ENCODE peak calls at places on chromosomes 5 and 9, in five cellular contexts. D, K, R, T and P are unnamed samples.

GRCh38 chr9:137183980-137184595 is 4.3 kb downstream of the ANAPC2 start:
- DNase-seq in D (no peak), K (no peak), R (no peak), T (no peak), P (no peak)

GRCh38 chr9:135971892-135972291 is 10.7 kb upstream of the UBAC1 start:
- DNase-seq in D (no peak), K (no peak), R (peak), T (peak), P (no peak)

GRCh38 chr5:111232311-111233049 is 8.3 kb downstream of the CAMK4 start:
- DNase-seq in D (no peak), K (no peak), R (no peak), T (no peak), P (no peak)

GRCh38 chr9:82490019-82490499 is 501.5 kb downstream of the SPATA31D1 start:
- DNase-seq in D (peak), K (no peak), R (no peak), T (no peak), P (no peak)

GRCh38 chr5:123502120-123502519 is 9.9 kb upstream of the CSNK1G3 start:
- DNase-seq in D (no peak), K (no peak), R (no peak), T (no peak), P (no peak)

GRCh38 chr9:130498918-130499698 is 54.3 kb downstream of the ASS1 start:
- DNase-seq in D (no peak), K (peak), R (no peak), T (no peak), P (no peak)

GRCh38 chr5:125120012-125120411 is 373.6 kb upstream of the ZNF608 start:
- DNase-seq in D (no peak), K (no peak), R (no peak), T (no peak), P (no peak)

GRCh38 chr5:2998106-2998505 is 246.6 kb upstream of the IRX2 start:
- DNase-seq in D (no peak), K (no peak), R (no peak), T (no peak), P (no peak)

GRCh38 chr9:135513351-135513846 is 7.8 kb upstream of the LCN1 start:
- DNase-seq in D (no peak), K (peak), R (no peak), T (no peak), P (no peak)

GRCh38 chr9:116160676-116161571 is 7.3 kb downstream of the PAPPA start:
- DNase-seq in D (no peak), K (no peak), R (no peak), T (no peak), P (no peak)

GRCh38 chr5:83530186-83530585 is 58.6 kb downstream of the VCAN start:
- DNase-seq in D (peak), K (no peak), R (no peak), T (no peak), P (no peak)

GRCh38 chr5:132947661-132948060 is 15.8 kb downstream of the AFF4 start:
- DNase-seq in D (peak), K (no peak), R (no peak), T (no peak), P (no peak)

GRCh38 chr5:139387611-139388197 is 2.0 kb downstream of the MZB1 start:
- DNase-seq in D (no peak), K (no peak), R (no peak), T (no peak), P (no peak)

GRCh38 chr9:127568971-127569818 is 42.9 kb upstream of the STXBP1 start:
- DNase-seq in D (no peak), K (peak), R (peak), T (peak), P (no peak)